ENCODE peak calls at places on chromosomes 16 and 17, in nine cellular contexts. One of them, this sample, is unnamed.

GRCh38 chr17:58270476-58271290 is 10.1 kb downstream of the MPO start:
- DNase-seq in neural progenitor cell: no peak
- DNase-seq in brain microvascular endothelial cell: no peak
- DNase-seq in left ventricle myocardium inferior: no peak
- DNase-seq in IMR-90: no peak
- DNase-seq in CD8-positive, alpha-beta T cell: no peak
- DNase-seq in fibroblast of mammary gland: no peak
- DNase-seq in lower lobe of right lung: no peak
- DNase-seq in epithelial cell of esophagus: no peak
- DNase-seq in this sample: no peak

GRCh38 chr17:12514596-12514995 is 151.1 kb upstream of the MYOCD start:
- DNase-seq in fibroblast of mammary gland: no peak
- DNase-seq in CD8-positive, alpha-beta T cell: no peak
- DNase-seq in brain microvascular endothelial cell: no peak
- DNase-seq in left ventricle myocardium inferior: no peak
- DNase-seq in lower lobe of right lung: no peak
- DNase-seq in epithelial cell of esophagus: no peak
- DNase-seq in IMR-90: no peak
- DNase-seq in neural progenitor cell: no peak
- DNase-seq in this sample: no peak

GRCh38 chr17:82216301-82217119 is 3.9 kb upstream of the CCDC57 start:
- DNase-seq in lower lobe of right lung: peak
- DNase-seq in neural progenitor cell: no peak
- DNase-seq in CD8-positive, alpha-beta T cell: no peak
- DNase-seq in left ventricle myocardium inferior: peak
- DNase-seq in epithelial cell of esophagus: peak
- DNase-seq in brain microvascular endothelial cell: no peak
- DNase-seq in IMR-90: peak
- DNase-seq in fibroblast of mammary gland: peak
- DNase-seq in this sample: no peak

GRCh38 chr17:40551874-40552768 is 13.2 kb downstream of the CCR7 start:
- DNase-seq in lower lobe of right lung: peak
- DNase-seq in neural progenitor cell: no peak
- DNase-seq in brain microvascular endothelial cell: peak
- DNase-seq in left ventricle myocardium inferior: no peak
- DNase-seq in CD8-positive, alpha-beta T cell: no peak
- DNase-seq in IMR-90: peak
- DNase-seq in fibroblast of mammary gland: peak
- DNase-seq in epithelial cell of esophagus: no peak
- DNase-seq in this sample: peak

GRCh38 chr16:15928261-15929104 is 20.9 kb upstream of the ABCC1 start:
- DNase-seq in fibroblast of mammary gland: no peak
- DNase-seq in brain microvascular endothelial cell: no peak
- DNase-seq in epithelial cell of esophagus: no peak
- DNase-seq in IMR-90: no peak
- DNase-seq in neural progenitor cell: peak
- DNase-seq in CD8-positive, alpha-beta T cell: no peak
- DNase-seq in left ventricle myocardium inferior: no peak
- DNase-seq in lower lobe of right lung: no peak
- DNase-seq in this sample: no peak

GRCh38 chr17:20721151-20721550 is 141.6 kb downstream of the CDRT15L2 start:
- DNase-seq in fibroblast of mammary gland: peak
- DNase-seq in brain microvascular endothelial cell: no peak
- DNase-seq in left ventricle myocardium inferior: no peak
- DNase-seq in lower lobe of right lung: no peak
- DNase-seq in IMR-90: no peak
- DNase-seq in neural progenitor cell: no peak
- DNase-seq in epithelial cell of esophagus: peak
- DNase-seq in CD8-positive, alpha-beta T cell: no peak
- DNase-seq in this sample: no peak

GRCh38 chr17:80948091-80948960 is 43.3 kb upstream of the CHMP6 start:
- DNase-seq in epithelial cell of esophagus: no peak
- DNase-seq in left ventricle myocardium inferior: no peak
- DNase-seq in brain microvascular endothelial cell: no peak
- DNase-seq in lower lobe of right lung: peak
- DNase-seq in neural progenitor cell: no peak
- DNase-seq in fibroblast of mammary gland: no peak
- DNase-seq in CD8-positive, alpha-beta T cell: no peak
- DNase-seq in IMR-90: no peak
- DNase-seq in this sample: no peak

GRCh38 chr17:71870546-71870862 is 250.3 kb upstream of the SOX9 start:
- DNase-seq in fibroblast of mammary gland: no peak
- DNase-seq in lower lobe of right lung: no peak
- DNase-seq in IMR-90: no peak
- DNase-seq in epithelial cell of esophagus: no peak
- DNase-seq in brain microvascular endothelial cell: no peak
- DNase-seq in left ventricle myocardium inferior: no peak
- DNase-seq in CD8-positive, alpha-beta T cell: no peak
- DNase-seq in neural progenitor cell: peak
- DNase-seq in this sample: no peak

DNA sequence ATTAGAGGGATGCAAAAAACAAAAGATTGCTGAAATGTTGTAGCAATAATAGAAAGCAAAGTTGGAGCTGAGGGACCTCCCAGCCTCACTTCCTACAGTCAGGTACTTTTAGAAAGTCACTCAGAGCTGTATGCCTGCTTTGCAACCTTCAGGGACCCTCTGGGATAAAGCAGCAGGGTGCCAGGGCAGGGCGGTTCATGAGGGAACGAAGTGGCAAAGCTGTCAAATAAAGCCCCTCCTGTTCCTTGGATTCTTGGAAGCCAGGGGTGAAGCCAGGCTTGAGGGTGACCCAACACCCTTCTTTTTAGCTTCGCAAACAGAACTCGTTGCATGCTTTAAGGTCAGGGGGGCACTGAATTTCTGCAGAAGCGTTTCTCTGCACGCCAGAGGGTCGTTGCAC is 767 bp downstream of the ATP2C2 start:
- DNase-seq in left ventricle myocardium inferior: no peak
- DNase-seq in IMR-90: no peak
- DNase-seq in CD8-positive, alpha-beta T cell: no peak
- DNase-seq in brain microvascular endothelial cell: no peak
- DNase-seq in neural progenitor cell: peak
- DNase-seq in epithelial cell of esophagus: no peak
- DNase-seq in lower lobe of right lung: no peak
- DNase-seq in fibroblast of mammary gland: no peak
- DNase-seq in this sample: no peak
- H3K4me3 ChIP-seq in left ventricle myocardium inferior: no peak
- H3K4me3 ChIP-seq in IMR-90: no peak
- H3K4me3 ChIP-seq in CD8-positive, alpha-beta T cell: no peak
- H3K4me3 ChIP-seq in brain microvascular endothelial cell: no peak
- H3K4me3 ChIP-seq in neural progenitor cell: peak
- H3K4me3 ChIP-seq in epithelial cell of esophagus: peak
- H3K4me3 ChIP-seq in lower lobe of right lung: peak
- H3K4me3 ChIP-seq in fibroblast of mammary gland: no peak
- H3K4me3 ChIP-seq in this sample: no peak

GRCh38 chr16:88536510-88536909 is 33.7 kb upstream of the ZC3H18 start:
- DNase-seq in neural progenitor cell: no peak
- DNase-seq in IMR-90: no peak
- DNase-seq in fibroblast of mammary gland: no peak
- DNase-seq in lower lobe of right lung: no peak
- DNase-seq in left ventricle myocardium inferior: no peak
- DNase-seq in CD8-positive, alpha-beta T cell: no peak
- DNase-seq in brain microvascular endothelial cell: no peak
- DNase-seq in epithelial cell of esophagus: no peak
- DNase-seq in this sample: no peak

GRCh38 chr16:88536971-88537751 is 33.0 kb upstream of the ZC3H18 start:
- DNase-seq in neural progenitor cell: no peak
- DNase-seq in left ventricle myocardium inferior: no peak
- DNase-seq in fibroblast of mammary gland: no peak
- DNase-seq in IMR-90: no peak
- DNase-seq in lower lobe of right lung: no peak
- DNase-seq in CD8-positive, alpha-beta T cell: no peak
- DNase-seq in epithelial cell of esophagus: peak
- DNase-seq in brain microvascular endothelial cell: no peak
- DNase-seq in this sample: no peak

GRCh38 chr16:88534731-88535141 is 35.5 kb upstream of the ZC3H18 start:
- DNase-seq in CD8-positive, alpha-beta T cell: no peak
- DNase-seq in epithelial cell of esophagus: peak
- DNase-seq in fibroblast of mammary gland: peak
- DNase-seq in IMR-90: peak
- DNase-seq in lower lobe of right lung: peak
- DNase-seq in left ventricle myocardium inferior: peak
- DNase-seq in neural progenitor cell: peak
- DNase-seq in brain microvascular endothelial cell: peak
- DNase-seq in this sample: no peak

GRCh38 chr16:88535181-88535856 is 34.9 kb upstream of the ZC3H18 start:
- DNase-seq in fibroblast of mammary gland: no peak
- DNase-seq in epithelial cell of esophagus: no peak
- DNase-seq in left ventricle myocardium inferior: no peak
- DNase-seq in IMR-90: no peak
- DNase-seq in brain microvascular endothelial cell: no peak
- DNase-seq in lower lobe of right lung: peak
- DNase-seq in neural progenitor cell: no peak
- DNase-seq in CD8-positive, alpha-beta T cell: no peak
- DNase-seq in this sample: no peak

DNA sequence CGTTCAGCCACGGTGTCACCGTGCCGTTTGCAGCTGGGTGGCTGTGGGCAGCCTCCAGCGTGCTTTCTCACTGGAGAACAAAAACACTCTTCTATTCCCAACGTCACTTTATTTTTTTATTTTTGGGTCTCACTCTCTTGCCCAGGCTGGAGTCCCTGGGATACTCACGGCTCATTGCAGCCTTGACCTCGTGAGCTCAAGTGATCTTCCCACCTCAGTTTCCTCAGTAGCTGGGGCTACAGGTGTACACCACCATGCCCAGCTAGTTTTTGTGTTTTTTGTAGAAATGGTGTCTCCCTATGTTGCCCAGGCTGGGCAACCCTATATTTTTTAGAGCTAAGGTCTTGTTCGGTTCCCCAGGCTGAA is 34.4 kb upstream of the ZC3H18 start:
- DNase-seq in fibroblast of mammary gland: no peak
- DNase-seq in IMR-90: no peak
- DNase-seq in brain microvascular endothelial cell: no peak
- DNase-seq in neural progenitor cell: no peak
- DNase-seq in CD8-positive, alpha-beta T cell: no peak
- DNase-seq in left ventricle myocardium inferior: no peak
- DNase-seq in lower lobe of right lung: no peak
- DNase-seq in epithelial cell of esophagus: no peak
- DNase-seq in this sample: no peak
- TF ChIP-seq CTCF in fibroblast of mammary gland: no peak
- TF ChIP-seq CTCF in IMR-90: no peak
- TF ChIP-seq CTCF in brain microvascular endothelial cell: no peak
- TF ChIP-seq CTCF in neural progenitor cell: no peak
- TF ChIP-seq CTCF in CD8-positive, alpha-beta T cell: no peak
- TF ChIP-seq CTCF in left ventricle myocardium inferior: no peak
- TF ChIP-seq CTCF in lower lobe of right lung: no peak
- TF ChIP-seq CTCF in epithelial cell of esophagus: no peak
- TF ChIP-seq CTCF in this sample: no peak

GRCh38 chr17:35376245-35376644 is 2.8 kb upstream of the SLFN11 start:
- DNase-seq in left ventricle myocardium inferior: no peak
- DNase-seq in neural progenitor cell: no peak
- DNase-seq in CD8-positive, alpha-beta T cell: no peak
- DNase-seq in fibroblast of mammary gland: peak
- DNase-seq in epithelial cell of esophagus: peak
- DNase-seq in brain microvascular endothelial cell: no peak
- DNase-seq in IMR-90: peak
- DNase-seq in lower lobe of right lung: no peak
- DNase-seq in this sample: no peak

GRCh38 chr17:35373532-35373983 is at the start of gene SLFN11:
- DNase-seq in epithelial cell of esophagus: peak
- DNase-seq in fibroblast of mammary gland: peak
- DNase-seq in brain microvascular endothelial cell: peak
- DNase-seq in CD8-positive, alpha-beta T cell: peak
- DNase-seq in neural progenitor cell: peak
- DNase-seq in left ventricle myocardium inferior: peak
- DNase-seq in lower lobe of right lung: peak
- DNase-seq in IMR-90: peak
- DNase-seq in this sample: peak

GRCh38 chr17:35374766-35375344 is 1.4 kb upstream of the SLFN11 start:
- DNase-seq in fibroblast of mammary gland: no peak
- DNase-seq in brain microvascular endothelial cell: no peak
- DNase-seq in left ventricle myocardium inferior: no peak
- DNase-seq in lower lobe of right lung: no peak
- DNase-seq in IMR-90: no peak
- DNase-seq in epithelial cell of esophagus: no peak
- DNase-seq in neural progenitor cell: no peak
- DNase-seq in CD8-positive, alpha-beta T cell: no peak
- DNase-seq in this sample: no peak

GRCh38 chr17:35372846-35373531 is 432 bp downstream of the SLFN11 start:
- DNase-seq in IMR-90: no peak
- DNase-seq in left ventricle myocardium inferior: peak
- DNase-seq in neural progenitor cell: peak
- DNase-seq in epithelial cell of esophagus: peak
- DNase-seq in lower lobe of right lung: peak
- DNase-seq in CD8-positive, alpha-beta T cell: no peak
- DNase-seq in fibroblast of mammary gland: peak
- DNase-seq in brain microvascular endothelial cell: no peak
- DNase-seq in this sample: no peak

GRCh38 chr17:35373984-35374765 is 754 bp upstream of the SLFN11 start:
- DNase-seq in IMR-90: peak
- DNase-seq in neural progenitor cell: peak
- DNase-seq in brain microvascular endothelial cell: peak
- DNase-seq in epithelial cell of esophagus: peak
- DNase-seq in lower lobe of right lung: peak
- DNase-seq in left ventricle myocardium inferior: peak
- DNase-seq in CD8-positive, alpha-beta T cell: no peak
- DNase-seq in fibroblast of mammary gland: peak
- DNase-seq in this sample: no peak
- H3K4me3 ChIP-seq in IMR-90: peak
- H3K4me3 ChIP-seq in neural progenitor cell: peak
- H3K4me3 ChIP-seq in brain microvascular endothelial cell: peak
- H3K4me3 ChIP-seq in epithelial cell of esophagus: peak
- H3K4me3 ChIP-seq in lower lobe of right lung: peak
- H3K4me3 ChIP-seq in left ventricle myocardium inferior: peak
- H3K4me3 ChIP-seq in CD8-positive, alpha-beta T cell: peak
- H3K4me3 ChIP-seq in fibroblast of mammary gland: peak
- H3K4me3 ChIP-seq in this sample: peak

GRCh38 chr17:60579551-60579950 is 20.4 kb upstream of the PPM1D start:
- DNase-seq in brain microvascular endothelial cell: no peak
- DNase-seq in lower lobe of right lung: no peak
- DNase-seq in fibroblast of mammary gland: no peak
- DNase-seq in IMR-90: no peak
- DNase-seq in CD8-positive, alpha-beta T cell: no peak
- DNase-seq in neural progenitor cell: no peak
- DNase-seq in epithelial cell of esophagus: no peak
- DNase-seq in left ventricle myocardium inferior: no peak
- DNase-seq in this sample: no peak

GRCh38 chr17:60585887-60586286 is 14.1 kb upstream of the PPM1D start:
- DNase-seq in brain microvascular endothelial cell: no peak
- DNase-seq in neural progenitor cell: no peak
- DNase-seq in epithelial cell of esophagus: peak
- DNase-seq in fibroblast of mammary gland: no peak
- DNase-seq in left ventricle myocardium inferior: no peak
- DNase-seq in lower lobe of right lung: no peak
- DNase-seq in IMR-90: no peak
- DNase-seq in CD8-positive, alpha-beta T cell: no peak
- DNase-seq in this sample: no peak

GRCh38 chr17:60579090-60579489 is 20.9 kb upstream of the PPM1D start:
- DNase-seq in IMR-90: peak
- DNase-seq in neural progenitor cell: no peak
- DNase-seq in brain microvascular endothelial cell: peak
- DNase-seq in lower lobe of right lung: no peak
- DNase-seq in fibroblast of mammary gland: peak
- DNase-seq in epithelial cell of esophagus: no peak
- DNase-seq in CD8-positive, alpha-beta T cell: no peak
- DNase-seq in left ventricle myocardium inferior: no peak
- DNase-seq in this sample: no peak

GRCh38 chr17:60586288-60586974 is 13.6 kb upstream of the PPM1D start:
- DNase-seq in epithelial cell of esophagus: no peak
- DNase-seq in lower lobe of right lung: no peak
- DNase-seq in IMR-90: peak
- DNase-seq in CD8-positive, alpha-beta T cell: no peak
- DNase-seq in left ventricle myocardium inferior: no peak
- DNase-seq in brain microvascular endothelial cell: no peak
- DNase-seq in fibroblast of mammary gland: no peak
- DNase-seq in neural progenitor cell: peak
- DNase-seq in this sample: no peak

DNA sequence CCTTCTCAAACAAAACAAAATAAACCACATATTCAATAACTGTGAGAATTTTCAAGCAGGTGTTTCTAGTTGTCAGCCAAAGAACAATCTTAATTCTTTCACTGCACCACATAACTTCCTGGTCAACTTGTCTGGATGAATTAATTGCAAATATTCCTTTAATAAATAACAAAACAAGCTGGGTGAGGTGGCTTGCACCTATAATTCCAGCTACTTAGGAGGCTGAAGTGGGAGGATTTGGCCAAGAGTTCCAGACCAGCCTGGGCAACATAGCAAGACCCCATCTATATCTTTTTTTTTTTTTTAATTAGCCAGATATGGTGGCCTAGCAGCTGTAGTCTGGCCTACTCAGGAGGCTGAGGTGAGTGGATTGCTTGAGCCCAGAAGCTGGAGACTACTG is 17.0 kb upstream of the PPM1D start:
- DNase-seq in lower lobe of right lung: no peak
- DNase-seq in left ventricle myocardium inferior: no peak
- DNase-seq in IMR-90: no peak
- DNase-seq in CD8-positive, alpha-beta T cell: no peak
- DNase-seq in brain microvascular endothelial cell: no peak
- DNase-seq in neural progenitor cell: no peak
- DNase-seq in epithelial cell of esophagus: no peak
- DNase-seq in fibroblast of mammary gland: no peak
- DNase-seq in this sample: no peak
- TF ChIP-seq CTCF in lower lobe of right lung: no peak
- TF ChIP-seq CTCF in left ventricle myocardium inferior: no peak
- TF ChIP-seq CTCF in IMR-90: no peak
- TF ChIP-seq CTCF in CD8-positive, alpha-beta T cell: no peak
- TF ChIP-seq CTCF in brain microvascular endothelial cell: no peak
- TF ChIP-seq CTCF in neural progenitor cell: no peak
- TF ChIP-seq CTCF in epithelial cell of esophagus: no peak
- TF ChIP-seq CTCF in fibroblast of mammary gland: no peak
- TF ChIP-seq CTCF in this sample: no peak

This sample was measured in astrocyte of the cerebellum.